ENCODE peak calls at places on chromosome 2, in five cellular contexts. V is H1, Q is stomach, F is right lobe of liver, Y is body of pancreas. L is an unnamed sample.

GRCh38 chr2:101689120-101689827 is 8.2 kb upstream of the MAP4K4 start:
- DNase-seq in V (no peak), Q (no peak), F (no peak), Y (no peak), L (no peak)

GRCh38 chr2:227406177-227407031 is 18.7 kb upstream of the SCYGR1 start:
- DNase-seq in V (peak; percentile 53), Q (peak; percentile 73), F (peak; percentile 46), Y (peak; percentile 75), L (no peak)

GRCh38 chr2:86397989-86398388 is 43.2 kb upstream of the KDM3A start:
- DNase-seq in V (no peak), Q (no peak), F (no peak), Y (no peak), L (no peak)

GRCh38 chr2:96636772-96637171 is 1.3 kb downstream of the KANSL3 start:
- DNase-seq in V (no peak), Q (no peak), F (no peak), Y (no peak), L (no peak)

GRCh38 chr2:29110916-29111315 is 4.3 kb upstream of the CLIP4 start:
- DNase-seq in V (no peak), Q (no peak), F (no peak), Y (no peak), L (no peak)

GRCh38 chr2:191150451-191151314 is at the start of gene STAT4:
- DNase-seq in V (peak; percentile 70), Q (peak; percentile 62), F (peak; percentile 48), Y (peak; percentile 34), L (peak; percentile 56)

GRCh38 chr2:198162276-198162675 is 357.9 kb downstream of the PLCL1 start:
- DNase-seq in V (no peak), Q (no peak), F (no peak), Y (no peak), L (no peak)

GRCh38 chr2:56583796-56584313 is 400.1 kb downstream of the CCDC85A start:
- DNase-seq in V (no peak), Q (no peak), F (no peak), Y (no peak), L (no peak)

DNA sequence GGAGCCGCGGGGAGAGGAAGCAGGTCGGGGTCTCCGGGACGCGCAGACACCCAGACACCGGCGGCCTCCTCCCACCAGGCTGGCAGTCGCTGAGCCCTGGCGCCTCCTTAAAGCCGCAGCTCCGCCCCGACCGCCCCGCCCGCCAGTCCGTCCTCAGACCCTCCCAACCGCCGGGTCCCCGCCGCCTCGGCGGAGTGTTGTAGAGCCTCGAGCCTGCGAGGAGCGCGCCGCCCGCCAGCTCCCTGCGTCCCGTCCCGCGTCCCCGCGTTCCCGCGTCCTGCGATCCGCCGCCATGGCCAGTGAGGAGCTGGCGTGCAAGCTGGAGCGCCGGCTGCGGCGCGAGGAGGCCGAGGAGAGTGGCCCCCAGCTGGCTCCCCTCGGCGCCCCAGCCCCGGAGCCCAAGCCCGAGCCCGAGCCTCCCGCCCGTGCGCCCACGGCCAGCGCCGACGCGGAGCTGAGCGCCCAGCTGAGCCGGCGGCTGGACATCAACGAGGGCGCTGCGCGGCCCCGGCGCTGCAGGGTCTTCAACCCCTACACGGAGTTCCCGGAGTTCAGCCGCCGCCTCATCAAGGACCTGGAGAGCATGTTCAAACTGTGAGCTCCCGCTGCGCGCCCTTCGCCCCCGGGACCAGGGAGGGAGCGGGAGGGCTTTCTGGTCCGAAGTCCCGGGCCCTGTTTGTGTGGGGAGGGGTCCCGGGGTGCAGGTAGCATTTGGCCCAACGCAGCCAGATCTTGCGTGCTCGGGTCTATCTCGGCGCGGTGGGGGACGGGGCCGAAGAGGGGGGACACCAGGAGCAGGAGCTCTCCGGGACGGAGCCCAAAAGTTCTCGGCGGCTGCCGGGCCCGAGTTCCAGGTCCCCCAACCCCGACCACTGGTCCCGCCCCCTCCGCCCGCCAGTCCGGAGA is at the start of gene EFHD1:
- DNase-seq in V (peak; percentile 88), Q (peak; percentile 75), F (peak; percentile 84), Y (peak; percentile 54), L (peak; percentile 60)
- TF ChIP-seq POLR2A in V (no peak), Q (no peak), F (peak; percentile 65), Y (no peak), L (peak; percentile 43)

GRCh38 chr2:21263622-21264021 is 139.9 kb downstream of the TDRD15 start:
- DNase-seq in V (no peak), Q (no peak), F (no peak), Y (no peak), L (no peak)

GRCh38 chr2:21267232-21267835 is 143.6 kb downstream of the TDRD15 start:
- DNase-seq in V (no peak), Q (no peak), F (no peak), Y (no peak), L (no peak)

GRCh38 chr2:21268871-21269224 is 145.1 kb downstream of the TDRD15 start:
- DNase-seq in V (no peak), Q (no peak), F (no peak), Y (no peak), L (no peak)

GRCh38 chr2:21268197-21268870 is 144.6 kb downstream of the TDRD15 start:
- DNase-seq in V (no peak), Q (no peak), F (no peak), Y (no peak), L (no peak)

DNA sequence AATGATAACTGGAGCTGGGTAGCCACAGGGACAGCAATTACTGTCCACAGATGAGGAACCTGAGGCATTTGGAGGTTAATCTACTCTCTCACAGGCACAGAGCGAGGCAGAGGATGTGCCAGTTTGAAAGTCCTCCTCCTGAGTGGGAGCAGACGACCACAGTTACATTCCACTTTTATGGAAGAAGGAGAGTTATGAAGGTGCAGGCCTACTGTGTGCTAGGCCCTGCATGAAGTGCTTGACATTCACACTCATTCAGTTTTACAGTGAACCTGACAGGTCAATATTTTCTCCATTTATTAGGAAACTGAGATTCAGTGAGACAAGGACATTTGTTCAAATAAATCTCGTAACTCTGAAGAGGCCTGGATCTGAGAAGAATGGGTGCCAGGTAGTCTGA is 142.0 kb downstream of the TDRD15 start:
- DNase-seq in V (no peak), Q (no peak), F (no peak), Y (no peak), L (no peak)
- H3K27ac ChIP-seq in V (no peak overlapping the region), Q (no peak overlapping the region), F (no peak overlapping the region), Y (no peak overlapping the region), L (no peak overlapping the region)

DNA sequence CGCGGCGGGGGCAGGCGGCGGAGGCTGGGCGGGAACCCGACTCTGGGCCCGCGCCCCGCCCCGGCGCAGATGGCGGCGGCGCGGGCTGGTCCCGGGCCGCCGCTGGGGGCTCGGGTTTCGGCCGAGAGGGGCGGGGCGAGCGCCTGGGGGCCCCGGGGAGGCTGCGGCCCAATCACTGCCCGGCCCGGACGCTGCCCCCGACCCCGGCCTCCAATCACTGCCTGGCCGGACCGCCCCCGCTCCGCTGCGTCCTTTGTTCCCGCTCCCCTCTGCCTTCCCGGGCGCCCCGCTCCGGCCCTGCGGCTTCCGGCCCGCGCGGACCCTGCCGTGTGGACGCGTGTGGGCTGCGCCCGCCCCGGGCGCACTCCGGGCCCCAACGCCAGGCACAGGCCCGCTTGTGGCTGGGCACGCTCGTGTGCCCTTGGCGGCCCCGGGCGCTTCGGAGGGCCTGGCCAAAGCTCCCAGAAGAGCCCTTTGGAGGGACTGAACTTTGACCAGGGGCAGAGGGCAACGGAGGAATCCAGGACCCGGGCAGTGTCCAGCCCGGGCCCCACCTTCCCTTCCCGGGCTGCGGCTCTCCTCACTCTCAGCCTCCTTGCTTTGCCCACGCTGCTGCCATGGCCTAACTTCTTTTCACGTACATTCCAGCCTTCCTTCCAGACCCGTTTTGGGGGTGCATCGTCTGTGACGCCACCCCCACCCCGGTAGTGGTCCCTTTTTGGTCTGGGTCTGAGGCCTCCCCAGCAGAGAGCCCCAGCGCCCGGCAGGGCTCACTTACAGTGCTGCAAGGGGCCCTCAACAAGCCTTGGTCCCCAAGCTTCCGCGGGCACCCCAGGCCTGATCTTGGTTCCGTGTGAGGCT is 27.1 kb upstream of the PTMA start:
- DNase-seq in V (peak; percentile 91), Q (peak; percentile 84), F (peak; percentile 86), Y (peak; percentile 82), L (no peak)
- TF ChIP-seq CTCF in V (no peak), Q (no peak), F (no peak), Y (no peak), L (no peak)

DNA sequence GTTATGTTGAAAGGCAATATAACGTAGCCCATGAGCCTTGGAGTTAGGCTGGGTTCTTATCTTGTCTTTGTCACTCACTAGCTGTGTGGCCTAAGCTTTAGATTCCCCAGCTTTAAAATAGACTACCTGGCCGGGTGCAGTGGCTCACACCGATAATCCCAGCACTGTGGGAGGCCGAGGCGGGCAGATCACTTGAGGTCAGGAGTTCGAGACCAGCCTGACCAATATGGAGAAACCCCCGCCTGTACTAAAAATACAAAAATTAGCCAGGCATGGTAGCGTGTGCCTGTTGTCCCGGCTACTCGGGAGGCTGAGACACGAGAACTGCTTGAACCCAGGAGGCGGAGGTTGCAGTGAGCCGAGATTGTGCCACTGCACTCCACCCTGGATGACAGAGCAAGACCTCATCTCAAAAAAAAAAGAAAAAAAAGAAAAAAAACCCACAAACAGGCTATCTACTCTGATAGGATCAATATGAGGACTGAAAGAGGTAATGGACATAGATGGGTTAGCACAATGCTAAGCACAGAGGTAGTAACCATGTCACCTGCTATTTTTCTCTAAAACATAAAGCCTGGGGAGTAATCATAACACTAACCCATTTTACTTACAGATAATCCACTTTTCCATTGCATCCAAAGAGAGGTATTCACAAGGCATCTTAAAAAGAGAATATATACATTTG is 43.9 kb downstream of the NCKAP1 start:
- DNase-seq in V (no peak), Q (no peak), F (no peak), Y (no peak), L (no peak)
- TF ChIP-seq POLR2A in V (no peak), Q (no peak), F (no peak), Y (no peak), L (no peak)